ENCODE peak calls at places on chromosome X, in six cellular contexts. F, W, G, D, X and Y are unnamed samples.

GRCh38 chrX:120236676-120237460 is 13.7 kb upstream of the ZBTB33 start:
- DNase-seq in W (no peak), F (peak), G (no peak), D (no peak), X (no peak), Y (no peak)

GRCh38 chrX:42128587-42128986 is 205.2 kb upstream of the CASK start:
- DNase-seq in G (no peak), X (no peak), D (no peak), F (no peak), W (no peak), Y (no peak)

GRCh38 chrX:49761481-49761880 is 65.7 kb upstream of the PAGE1 start:
- DNase-seq in F (peak), W (no peak), G (no peak), X (peak), D (no peak), Y (no peak)

GRCh38 chrX:13223868-13224555 is 95.8 kb downstream of the ATXN3L start:
- DNase-seq in F (no peak), W (peak), D (no peak), G (peak), X (peak), Y (no peak)

GRCh38 chrX:47915886-47916493 is 79.3 kb downstream of the ZNF81 start:
- DNase-seq in F (no peak), D (no peak), X (no peak), G (no peak), W (no peak), Y (no peak)

GRCh38 chrX:119942831-119943184 is 743 bp downstream of the NKAP start:
- DNase-seq in D (no peak), F (no peak), X (no peak), W (no peak), G (no peak), Y (no peak)

GRCh38 chrX:95076449-95076848 is 1402.4 kb downstream of the FAM133A start:
- DNase-seq in W (no peak), D (no peak), X (peak), F (peak), G (no peak), Y (no peak)

GRCh38 chrX:102669526-102669925 is 18.2 kb downstream of the GPRASP1 start:
- DNase-seq in G (no peak), X (no peak), D (no peak), W (no peak), F (peak), Y (no peak)

GRCh38 chrX:42585842-42586621 is 191.9 kb downstream of the PPP1R2C start:
- DNase-seq in G (no peak), W (no peak), F (no peak), X (no peak), D (no peak), Y (no peak)

GRCh38 chrX:148310402-148311200 is 189.8 kb upstream of the AFF2 start:
- DNase-seq in X (no peak), D (no peak), W (no peak), F (no peak), G (no peak), Y (peak)

GRCh38 chrX:68503830-68504229 is 5.0 kb downstream of the YIPF6 start:
- DNase-seq in W (no peak), G (no peak), F (no peak), X (peak), D (no peak), Y (no peak)

GRCh38 chrX:12987900-12988594 is 13.1 kb downstream of the TMSB4X start:
- DNase-seq in G (no peak), X (no peak), F (no peak), D (no peak), W (no peak), Y (no peak)

GRCh38 chrX:12367254-12367653 is 229.0 kb downstream of the FRMPD4 start:
- DNase-seq in G (no peak), D (no peak), F (no peak), W (no peak), X (no peak), Y (no peak)

GRCh38 chrX:130631011-130631410 is 229.2 kb downstream of the RBMX2 start:
- DNase-seq in X (no peak), F (no peak), W (no peak), G (no peak), D (no peak), Y (no peak)

GRCh38 chrX:134416106-134416505 is 43.9 kb upstream of the HPRT1 start:
- DNase-seq in G (no peak), X (no peak), F (no peak), W (no peak), D (no peak), Y (no peak)

GRCh38 chrX:74534569-74535038 is 79.8 kb downstream of the RLIM start:
- DNase-seq in W (no peak), X (peak), D (no peak), F (no peak), G (no peak), Y (no peak)